ENCODE peak calls at places on chromosomes 4 and X, in four cellular contexts. R is SJSA1, U is mammary epithelial cell, O is bronchial epithelial cell. W is an unnamed sample.

GRCh38 chrX:1502853-1503252 is 34.1 kb downstream of the P2RY8 start:
- DNase-seq in U (no peak), O (no peak), R (no peak), W (peak; percentile 67)

GRCh38 chrX:137684591-137684990 is 118.7 kb downstream of the ZIC3 start:
- DNase-seq in R (no peak), U (no peak), O (no peak), W (no peak)

GRCh38 chrX:153499876-153500275 is 5.1 kb downstream of the BGN start:
- DNase-seq in O (no peak), R (no peak), U (no peak), W (no peak)

GRCh38 chrX:104347860-104348259 is 93.1 kb upstream of the ESX1 start:
- DNase-seq in O (no peak), R (no peak), U (no peak), W (no peak)

GRCh38 chrX:19544693-19545305 is 29.5 kb upstream of the MAP3K15 start:
- DNase-seq in R (peak; percentile 44), O (peak; percentile 46), U (peak; percentile 36), W (peak; percentile 83)

GRCh38 chrX:17052210-17052609 is 105.8 kb downstream of the REPS2 start:
- DNase-seq in R (no peak), O (peak; percentile 75), U (peak; percentile 61), W (no peak)

GRCh38 chrX:57985951-57986350 is 75.7 kb upstream of the ZXDA start:
- DNase-seq in R (no peak), U (no peak), O (no peak), W (no peak)

GRCh38 chrX:139106111-139106510 is 394.6 kb upstream of the FGF13 start:
- DNase-seq in U (peak; percentile 35), R (peak; percentile 33), O (peak; percentile 7), W (no peak)

GRCh38 chr4:56752985-56753384 is 68.5 kb downstream of the SPINK2 start:
- DNase-seq in U (no peak), R (no peak), O (peak; percentile 67), W (no peak)

GRCh38 chr4:154743683-154744340 is at the start of gene LRAT:
- DNase-seq in U (peak; percentile 89), O (peak; percentile 48), R (no peak), W (no peak)

GRCh38 chr4:186932631-186933150 is 209.0 kb upstream of the FAT1 start:
- DNase-seq in O (peak; percentile 39), U (no peak), R (no peak), W (no peak)

GRCh38 chr4:160835789-160836188 is 1328.0 kb downstream of the FSTL5 start:
- DNase-seq in R (no peak), O (peak; percentile 87), U (peak; percentile 25), W (no peak)

GRCh38 chr4:181559637-181560036 is 683.6 kb upstream of the TENM3 start:
- DNase-seq in O (peak; percentile 6), U (peak; percentile 76), R (no peak), W (no peak)

GRCh38 chrX:153333271-153333670 is 682 bp upstream of the ZNF275 start:
- DNase-seq in O (peak; percentile 26), U (peak; percentile 2), R (no peak), W (no peak)

GRCh38 chr4:84730375-84730774 is 147.4 kb downstream of the CDS1 start:
- DNase-seq in R (no peak), U (no peak), O (no peak), W (no peak)

GRCh38 chr4:20809796-20810195 is 109.5 kb downstream of the PACRGL start:
- DNase-seq in U (peak; percentile 96), R (no peak), O (peak; percentile 100), W (no peak)

GRCh38 chrX:100980608-100981497 is 11.3 kb downstream of the ARL13A start:
- DNase-seq in U (peak; percentile 53), R (peak; percentile 80), O (peak; percentile 59), W (no peak)

GRCh38 chr4:105122334-105122733 is 24.3 kb upstream of the TET2 start:
- DNase-seq in R (peak; percentile 66), O (no peak), U (peak; percentile 11), W (no peak)

GRCh38 chr4:120658772-120659171 is 263.8 kb downstream of the PRDM5 start:
- DNase-seq in U (no peak), O (no peak), R (no peak), W (no peak)

GRCh38 chr4:108043536-108043935 is 53.8 kb downstream of the HADH start:
- DNase-seq in R (no peak), O (no peak), U (no peak), W (no peak)

GRCh38 chr4:126233483-126233882 is 918.7 kb downstream of the FAT4 start:
- DNase-seq in R (no peak), U (no peak), O (no peak), W (no peak)

GRCh38 chrX:68915778-68916177 is 87.0 kb downstream of the EFNB1 start:
- DNase-seq in U (no peak), R (no peak), O (no peak), W (no peak)

GRCh38 chr4:5887361-5888221 is 5.3 kb downstream of the CRMP1 start:
- DNase-seq in U (no peak), R (no peak), O (no peak), W (peak; percentile 32)

GRCh38 chr4:172096771-172097170 is 283.6 kb downstream of the GALNTL6 start:
- DNase-seq in U (no peak), O (no peak), R (no peak), W (no peak)

GRCh38 chr4:153258750-153259149 is 54.5 kb downstream of the TRIM2 start:
- DNase-seq in O (no peak), R (no peak), U (no peak), W (no peak)

GRCh38 chrX:136185409-136186022 is 38.2 kb downstream of the FHL1 start:
- DNase-seq in O (no peak), R (no peak), U (no peak), W (no peak)

GRCh38 chrX:74242050-74242449 is 61.9 kb upstream of the ZCCHC13 start:
- DNase-seq in U (peak; percentile 45), R (no peak), O (no peak), W (no peak)

GRCh38 chrX:39813631-39814246 is 284.0 kb downstream of the BCOR start:
- DNase-seq in U (peak; percentile 34), O (peak; percentile 46), R (no peak), W (no peak)

GRCh38 chrX:7996414-7996813 is 69.2 kb upstream of the PNPLA4 start:
- DNase-seq in R (no peak), U (peak; percentile 19), O (peak; percentile 32), W (peak; percentile 80)

GRCh38 chr4:101846550-101846949 is 56.0 kb downstream of the BANK1 start:
- DNase-seq in O (peak; percentile 3), R (no peak), U (peak; percentile 35), W (no peak)

GRCh38 chr4:128528177-128528576 is 240.6 kb upstream of the PGRMC2 start:
- DNase-seq in O (no peak), U (no peak), R (no peak), W (peak; percentile 76)

GRCh38 chr4:142181021-142181420 is 544.6 kb downstream of the IL15 start:
- DNase-seq in U (no peak), O (no peak), R (no peak), W (no peak)

GRCh38 chrX:155747520-155747919 is 133.6 kb upstream of the VAMP7 start:
- DNase-seq in O (peak; percentile 63), R (no peak), U (peak; percentile 2), W (no peak)

DNA sequence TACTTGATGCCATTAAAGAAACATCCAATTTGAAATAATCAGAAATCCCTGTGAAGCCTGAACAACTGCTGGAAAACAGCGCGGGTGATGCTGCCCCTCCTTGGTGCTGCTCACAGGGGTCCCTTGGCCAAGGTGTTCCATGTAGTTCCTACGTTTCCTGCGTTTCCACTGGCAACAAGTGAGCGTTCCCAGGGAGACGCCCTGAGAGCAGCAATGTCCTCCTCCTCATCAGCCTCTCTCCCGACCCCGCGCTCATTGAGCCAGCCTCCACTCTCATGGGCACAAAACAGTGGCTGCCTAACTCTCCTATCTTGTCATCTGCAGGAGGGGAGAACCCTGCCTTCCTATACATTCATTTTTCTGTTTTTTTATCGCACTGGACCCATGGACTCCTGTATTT is 18.9 kb downstream of the LETM1 start:
- DNase-seq in O (no peak), R (no peak), U (no peak), W (no peak)
- H3K36me3 ChIP-seq in O (peaks cover 44% of the 10 kb centered on the region), R (peaks cover 11% of the 10 kb centered on the region), U (peaks cover 31% of the 10 kb centered on the region), W (peaks cover 15% of the 10 kb centered on the region)

GRCh38 chr4:183409463-183409862 is 35.0 kb upstream of the CDKN2AIP start:
- DNase-seq in O (no peak), U (no peak), R (no peak), W (no peak)

GRCh38 chr4:183407635-183408463 is 36.6 kb upstream of the CDKN2AIP start:
- DNase-seq in U (no peak), R (no peak), O (no peak), W (no peak)

GRCh38 chr4:183409956-183410355 is 34.5 kb upstream of the CDKN2AIP start:
- DNase-seq in O (no peak), U (no peak), R (no peak), W (no peak)

GRCh38 chr4:183407128-183407585 is 37.3 kb upstream of the CDKN2AIP start:
- DNase-seq in U (peak; percentile 63), R (peak; percentile 83), O (no peak), W (peak; percentile 75)

DNA sequence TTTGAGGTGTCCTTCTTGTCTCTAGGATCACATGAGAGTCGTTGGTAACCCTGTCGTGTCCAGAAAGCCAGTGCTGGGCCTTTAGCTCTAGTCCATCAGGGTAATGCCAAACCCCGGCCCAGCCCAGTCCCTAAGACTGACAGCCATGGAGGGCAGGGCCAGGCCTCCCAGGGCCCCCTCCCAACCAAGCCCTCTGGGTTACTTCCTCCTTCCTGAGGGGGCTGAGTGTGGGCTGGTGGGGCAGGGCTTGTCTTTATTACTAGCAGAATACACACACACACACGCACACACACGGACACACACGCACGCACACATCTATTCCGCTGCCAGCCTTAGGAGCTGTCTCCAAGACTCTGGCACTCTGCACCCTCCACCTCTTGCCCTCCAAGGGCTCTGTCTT is 35.6 kb upstream of the CDKN2AIP start:
- DNase-seq in R (no peak), U (no peak), O (no peak), W (no peak)
- H3K27me3 ChIP-seq in R (no peaks in the 10 kb centered on the region), U (no peaks in the 10 kb centered on the region), O (peaks cover 3% of the 10 kb centered on the region), W (no peaks in the 10 kb centered on the region)

GRCh38 chr4:183670251-183670650 is 11.2 kb downstream of the TRAPPC11 start:
- DNase-seq in O (no peak), R (no peak), U (no peak), W (no peak)
- H3K36me3 ChIP-seq in O (peaks cover 13% of the 10 kb centered on the region), R (peaks cover 67% of the 10 kb centered on the region), U (peaks cover 37% of the 10 kb centered on the region), W (no peaks in the 10 kb centered on the region)

GRCh38 chrX:25277574-25277973 is 261.8 kb upstream of the ARX start:
- DNase-seq in U (no peak), O (no peak), R (no peak), W (no peak)

GRCh38 chrX:25278341-25278740 is 262.6 kb upstream of the ARX start:
- DNase-seq in U (no peak), R (no peak), O (no peak), W (no peak)

DNA sequence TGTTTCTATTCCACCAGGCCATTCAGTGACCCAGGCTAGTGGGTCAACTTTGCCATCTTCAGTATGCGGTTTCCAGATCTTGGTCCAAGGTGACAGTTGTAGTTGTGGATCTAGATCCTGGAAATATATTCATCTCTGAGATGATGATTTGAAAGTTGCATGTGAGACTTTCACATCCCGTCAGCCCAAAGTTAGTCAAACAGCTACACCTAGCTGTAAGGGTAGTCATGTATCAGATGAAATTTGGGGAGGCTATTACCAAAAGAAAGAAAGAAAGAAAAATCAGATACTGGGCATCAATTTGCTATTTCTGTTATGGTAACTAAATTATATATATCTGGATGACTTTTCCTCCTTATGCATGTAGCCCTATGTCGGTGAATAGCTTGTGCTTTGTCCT is 259.4 kb upstream of the ARX start:
- DNase-seq in O (no peak), R (no peak), U (no peak), W (peak; percentile 42)
- H3K27me3 ChIP-seq in O (no peaks in the 10 kb centered on the region), R (no peaks in the 10 kb centered on the region), U (no peaks in the 10 kb centered on the region), W (no peaks in the 10 kb centered on the region)